ENCODE peak calls at places on chromosomes 5 and 9, in five cellular contexts. B is colonic mucosa; L is CD4-positive, alpha-beta T cell; A is neuronal stem cell; W is aorta. U is an unnamed sample. For H3K27me3, the result is how much of the 10 kb centered on the place peaks cover.

GRCh38 chr5:123881791-123882244 is 369.8 kb downstream of the CSNK1G3 start:
- DNase-seq in B (no peak), L (no peak), A (no peak), W (no peak), U (no peak)

GRCh38 chr5:116075117-116075910 is 9.5 kb upstream of the COMMD10 start:
- DNase-seq in B (no peak), L (no peak), A (no peak), W (no peak), U (no peak)

GRCh38 chr9:14347408-14348224 is 33.7 kb upstream of the NFIB start:
- DNase-seq in B (peak), L (no peak), A (no peak), W (peak), U (peak)

GRCh38 chr5:138491669-138492551 is 26.6 kb downstream of the EGR1 start:
- DNase-seq in B (peak), L (peak), A (peak), W (peak), U (peak)

GRCh38 chr9:137602661-137603060 is 2.8 kb upstream of the ARRDC1 start:
- DNase-seq in B (no peak), L (no peak), A (no peak), W (no peak), U (no peak)

GRCh38 chr9:926976-927375 is 49.5 kb upstream of the DMRT3 start:
- DNase-seq in B (no peak), L (no peak), A (no peak), W (no peak), U (no peak)

GRCh38 chr9:104287255-104287872 is 193.3 kb downstream of the SMC2 start:
- DNase-seq in B (no peak), L (no peak), A (no peak), W (no peak), U (no peak)

GRCh38 chr9:22009563-22009867 is 410 bp upstream of the CDKN2B start:
- DNase-seq in B (no peak), L (no peak), A (no peak), W (no peak), U (no peak)

GRCh38 chr5:141155540-141156374 is 5.9 kb downstream of the PCDHB6 start:
- DNase-seq in B (no peak), L (no peak), A (no peak), W (no peak), U (no peak)

GRCh38 chr5:135484563-135485157 is 32.5 kb upstream of the TIFAB start:
- DNase-seq in B (no peak), L (no peak), A (no peak), W (no peak), U (no peak)

GRCh38 chr9:104854613-104855012 is 73.3 kb downstream of the ABCA1 start:
- DNase-seq in B (no peak), L (no peak), A (no peak), W (no peak), U (no peak)

GRCh38 chr5:139061856-139062255 is 136.3 kb downstream of the SIL1 start:
- DNase-seq in B (no peak), L (no peak), A (peak), W (no peak), U (peak)

GRCh38 chr5:174504266-174504726 is 220.1 kb upstream of the MSX2 start:
- DNase-seq in B (no peak), L (no peak), A (no peak), W (no peak), U (no peak)

GRCh38 chr9:4353236-4353635 is 53.4 kb upstream of the GLIS3 start:
- DNase-seq in B (no peak), L (no peak), A (no peak), W (no peak), U (peak)

GRCh38 chr5:173198049-173198448 is 37.0 kb downstream of the NKX2-5 start:
- DNase-seq in B (no peak), L (no peak), A (no peak), W (no peak), U (peak)

GRCh38 chr5:138601444-138601843 is 26.2 kb upstream of the HSPA9 start:
- DNase-seq in B (no peak), L (no peak), A (no peak), W (no peak), U (peak)

GRCh38 chr9:87685871-87686519 is 39.9 kb upstream of the CTSL start:
- DNase-seq in B (no peak), L (no peak), A (no peak), W (peak), U (no peak)

GRCh38 chr9:4301971-4302427 is 2.1 kb upstream of the GLIS3 start:
- DNase-seq in B (peak), L (no peak), A (no peak), W (peak), U (peak)

GRCh38 chr5:7851617-7852289 is 820 bp upstream of the CFAP90 start:
- DNase-seq in B (no peak), L (no peak), A (no peak), W (no peak), U (no peak)

GRCh38 chr5:107874810-107875209 is 204.1 kb upstream of the EFNA5 start:
- DNase-seq in B (no peak), L (no peak), A (no peak), W (no peak), U (no peak)

GRCh38 chr5:113252066-113252465 is 182.7 kb downstream of the TSSK1B start:
- DNase-seq in B (no peak), L (no peak), A (no peak), W (no peak), U (no peak)

GRCh38 chr9:34437006-34437925 is 21.1 kb downstream of the FAM219A start:
- DNase-seq in B (peak), L (peak), A (peak), W (no peak), U (no peak)

GRCh38 chr5:93117753-93118531 is 463.1 kb downstream of the NR2F1-AS1 start:
- DNase-seq in B (no peak), L (no peak), A (no peak), W (no peak), U (no peak)

GRCh38 chr9:122807271-122807900 is 7.5 kb downstream of the OR1K1 start:
- DNase-seq in B (no peak), L (no peak), A (no peak), W (no peak), U (peak)

GRCh38 chr5:6713274-6714181 is at the start of gene TENT4A:
- DNase-seq in B (peak), L (peak), A (no peak), W (peak), U (peak)

DNA sequence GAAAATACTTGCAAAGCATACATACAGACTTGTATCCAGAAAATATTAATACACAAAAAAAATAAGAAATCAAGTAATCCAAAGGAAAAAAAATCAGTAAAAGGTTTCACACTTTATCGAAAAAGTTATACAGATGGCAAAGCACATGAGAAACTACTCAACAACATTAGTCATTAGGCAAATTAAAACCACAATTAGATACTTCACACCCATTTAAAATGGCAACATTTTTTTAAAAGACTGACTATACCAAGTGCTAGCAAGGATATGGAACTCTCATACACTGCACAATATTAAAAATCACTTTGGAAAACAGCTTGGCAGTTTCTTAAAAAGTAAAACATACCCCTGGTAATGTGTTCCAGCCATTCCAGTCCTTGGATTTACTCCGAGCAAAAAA is 66.2 kb downstream of the GNAQ start:
- DNase-seq in B (no peak), L (no peak), A (no peak), W (no peak), U (no peak)
- H3K27me3 ChIP-seq in B (under half), L (under half), A (under half), W (under half), U (under half)

DNA sequence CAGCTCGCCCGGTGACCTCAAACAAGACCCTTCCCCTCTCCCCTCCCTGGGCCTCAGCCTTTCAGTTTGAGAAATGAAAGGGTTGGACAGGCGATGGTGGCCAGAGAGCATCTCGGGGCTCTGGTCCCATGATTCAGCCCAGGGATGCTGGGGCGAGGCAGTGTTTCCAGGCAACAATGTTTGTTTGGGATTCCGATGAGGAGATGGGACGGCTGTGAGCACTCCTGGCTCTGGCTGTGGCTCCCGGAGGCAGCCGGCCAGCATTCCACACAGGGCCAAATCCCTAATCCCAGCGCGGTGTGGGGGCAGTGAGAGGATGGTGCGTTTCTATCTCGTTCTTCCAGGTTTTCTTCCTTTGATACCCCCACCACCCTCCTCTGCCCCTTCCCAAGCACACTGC is 66.0 kb downstream of the HMCN2 start:
- DNase-seq in B (peak), L (no peak), A (no peak), W (no peak), U (peak)
- H3K27me3 ChIP-seq in B (under half), L (under half), A (under half), W (under half), U (under half)

GRCh38 chr5:77641397-77641943 is 3.0 kb upstream of the OTP start:
- DNase-seq in B (no peak), L (no peak), A (no peak), W (no peak), U (no peak)

GRCh38 chr5:77641963-77642589 is 3.6 kb upstream of the OTP start:
- DNase-seq in B (no peak), L (no peak), A (no peak), W (no peak), U (no peak)

GRCh38 chr5:77639624-77640023 is 1.1 kb upstream of the OTP start:
- DNase-seq in B (no peak), L (no peak), A (no peak), W (no peak), U (no peak)

GRCh38 chr5:77638763-77639451 is 394 bp upstream of the OTP start:
- DNase-seq in B (no peak), L (no peak), A (no peak), W (no peak), U (no peak)

DNA sequence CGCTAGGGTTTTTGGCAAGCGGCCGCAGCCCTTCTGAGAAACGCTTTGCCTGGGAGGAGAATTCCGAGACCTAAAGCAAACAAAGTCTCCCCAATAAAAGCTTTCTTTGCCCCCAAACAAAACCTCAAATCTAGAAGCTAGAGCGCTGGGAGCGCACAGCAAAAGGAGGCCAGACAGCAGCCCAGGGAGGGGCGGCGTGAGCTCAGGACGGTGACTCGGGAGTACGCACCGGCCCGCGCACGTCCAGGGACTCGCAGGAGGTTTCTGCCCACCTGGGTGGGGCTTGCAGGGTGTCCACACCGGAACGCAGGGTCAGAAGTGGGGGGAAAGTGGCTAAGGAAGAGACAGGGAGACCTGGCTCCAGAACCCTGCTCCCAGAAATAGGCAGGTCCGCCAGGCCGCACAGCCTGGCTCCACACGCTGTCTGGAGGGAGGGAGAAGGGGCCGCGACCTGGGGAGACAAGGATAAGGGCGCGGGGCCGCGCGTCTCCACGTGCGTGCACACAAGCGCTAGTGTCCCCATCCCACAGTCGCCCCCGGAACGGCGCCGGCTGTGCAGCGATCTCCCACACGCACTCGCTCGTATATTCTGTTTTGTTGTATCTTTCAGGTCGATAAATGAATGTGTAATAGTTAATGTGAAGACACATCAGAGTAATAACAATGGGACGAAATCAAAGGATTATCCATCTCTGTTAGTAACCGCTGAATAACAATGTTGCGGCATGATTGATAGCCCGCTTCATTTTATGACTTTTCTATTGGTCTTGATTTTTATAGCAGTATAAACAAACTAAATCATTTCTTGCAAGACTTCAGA is 2.3 kb upstream of the OTP start:
- DNase-seq in B (no peak), L (no peak), A (no peak), W (no peak), U (no peak)
- H3K27me3 ChIP-seq in B (half or more), L (half or more), A (half or more), W (under half), U (under half)

DNA sequence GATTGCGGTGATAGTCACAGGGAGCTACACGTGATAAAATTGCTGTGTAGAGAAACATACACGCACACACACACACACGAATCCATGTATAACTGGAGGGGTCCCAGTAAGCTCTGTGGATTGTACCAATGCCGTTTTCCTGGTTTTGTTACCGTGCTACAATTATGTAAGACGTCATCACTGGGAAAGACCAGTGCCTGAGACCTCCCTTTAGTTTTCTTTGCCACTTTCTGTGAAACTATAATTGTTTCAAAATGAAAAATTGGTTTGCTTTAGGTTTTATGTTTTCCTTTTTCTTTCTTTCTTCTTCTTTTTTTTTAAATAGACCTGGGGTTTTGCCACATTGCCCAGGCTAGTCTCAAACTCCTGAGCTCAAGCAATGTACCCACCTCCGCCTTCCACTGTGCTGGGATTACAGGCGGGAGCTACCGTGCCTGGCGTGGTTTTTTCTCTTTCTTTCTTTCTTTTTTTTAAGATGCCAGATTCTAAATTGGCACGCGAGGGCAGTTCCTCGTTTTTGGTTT is 21.3 kb downstream of the OR2V2 start:
- DNase-seq in B (no peak), L (no peak), A (no peak), W (no peak), U (no peak)
- H3K27me3 ChIP-seq in B (half or more), L (half or more), A (under half), W (under half), U (under half)

DNA sequence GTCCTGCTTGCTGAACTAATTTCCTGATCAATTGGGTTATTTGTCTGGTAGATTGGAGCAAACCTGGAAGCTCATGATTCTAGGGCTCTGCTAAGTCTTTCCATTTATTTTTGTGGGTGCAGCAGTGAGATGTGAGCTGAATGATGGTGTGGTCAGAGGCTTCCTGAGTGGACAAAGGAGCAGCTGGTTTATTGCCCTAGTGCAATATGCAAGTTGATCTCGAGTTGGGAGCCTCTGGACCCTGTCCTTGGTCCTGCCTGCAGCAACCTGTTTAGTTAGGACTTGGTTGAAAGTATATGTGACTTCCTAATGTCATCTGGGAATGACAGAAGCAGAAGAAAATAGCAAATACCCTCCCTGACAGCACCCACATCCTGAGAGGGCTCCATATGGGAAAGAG is 4.2 kb upstream of the UNC5A start:
- DNase-seq in B (no peak), L (no peak), A (no peak), W (no peak), U (no peak)
- H3K27me3 ChIP-seq in B (under half), L (half or more), A (under half), W (under half), U (half or more)

DNA sequence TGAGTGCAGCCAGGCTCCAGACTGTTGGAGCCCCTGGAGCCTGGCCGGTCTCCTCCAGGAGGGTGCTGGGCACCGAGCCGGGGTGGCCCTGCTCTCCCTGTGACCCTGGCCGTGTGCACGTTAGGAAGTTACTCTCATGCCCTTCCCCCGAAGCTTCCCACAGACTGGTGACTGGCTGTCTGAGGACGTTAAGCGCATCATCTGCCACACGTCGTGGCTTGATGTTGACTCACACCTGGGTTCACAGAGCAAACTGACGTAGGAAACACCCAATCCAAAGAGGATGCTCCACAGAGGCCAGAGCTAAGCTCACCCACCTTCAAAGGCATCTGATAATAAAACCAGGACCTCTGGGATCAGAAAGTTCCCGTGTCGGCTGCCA is 152.9 kb upstream of the PHYKPL start:
- DNase-seq in B (no peak), L (no peak), A (no peak), W (no peak), U (no peak)
- H3K27me3 ChIP-seq in B (under half), L (under half), A (under half), W (under half), U (under half)

DNA sequence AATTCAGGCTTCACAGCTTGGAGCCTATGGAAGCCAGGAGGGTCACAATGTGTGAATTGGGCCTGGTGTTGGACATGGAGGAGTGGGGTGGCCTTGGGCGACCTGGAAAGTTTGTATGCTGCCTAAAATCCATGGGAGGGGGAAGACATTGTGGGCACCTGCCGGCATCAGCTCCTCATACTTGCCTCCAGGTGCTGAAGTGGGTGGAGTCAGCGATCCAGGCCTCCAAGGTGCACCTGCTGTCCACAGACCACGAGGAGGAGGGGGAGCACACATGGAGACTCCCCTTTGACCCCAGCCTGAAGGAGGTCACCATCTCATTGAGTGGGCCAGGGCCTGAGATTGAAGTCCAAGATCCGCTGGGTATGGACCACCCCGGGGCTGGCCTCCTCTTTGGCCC is 29.1 kb downstream of the HMCN2 start:
- DNase-seq in B (no peak), L (no peak), A (no peak), W (no peak), U (no peak)
- H3K27me3 ChIP-seq in B (under half), L (under half), A (under half), W (under half), U (under half)